ENCODE peak calls at places on chromosomes 12 and 14, in four cellular contexts. One of them, this sample, is unnamed.

GRCh38 chr12:14777271-14777670 is 26.0 kb downstream of the WBP11 start:
- DNase-seq in left ventricle myocardium inferior: no peak
- DNase-seq in fibroblast of villous mesenchyme: no peak
- DNase-seq in AG09309: no peak
- DNase-seq in this sample: no peak

GRCh38 chr12:28121433-28121832 is 68.8 kb upstream of the CCDC91 start:
- DNase-seq in fibroblast of villous mesenchyme: no peak
- DNase-seq in AG09309: no peak
- DNase-seq in left ventricle myocardium inferior: no peak
- DNase-seq in this sample: no peak

GRCh38 chr14:32013083-32013482 is 64.0 kb upstream of the ARHGAP5 start:
- DNase-seq in left ventricle myocardium inferior: no peak
- DNase-seq in fibroblast of villous mesenchyme: no peak
- DNase-seq in AG09309: no peak
- DNase-seq in this sample: no peak

GRCh38 chr14:80264698-80265097 is 53.4 kb upstream of the DIO2 start:
- DNase-seq in fibroblast of villous mesenchyme: no peak
- DNase-seq in AG09309: no peak
- DNase-seq in left ventricle myocardium inferior: no peak
- DNase-seq in this sample: no peak

GRCh38 chr14:59360923-59361794 is 104.0 kb downstream of the GPR135 start:
- DNase-seq in AG09309: peak; percentile 16
- DNase-seq in left ventricle myocardium inferior: peak; percentile 80
- DNase-seq in fibroblast of villous mesenchyme: peak; percentile 97
- DNase-seq in this sample: no peak

GRCh38 chr12:59115995-59116394 is 195.7 kb upstream of the LRIG3 start:
- DNase-seq in AG09309: no peak
- DNase-seq in left ventricle myocardium inferior: no peak
- DNase-seq in fibroblast of villous mesenchyme: no peak
- DNase-seq in this sample: no peak

GRCh38 chr12:113825705-113826104 is 140.4 kb downstream of the RBM19 start:
- DNase-seq in left ventricle myocardium inferior: no peak
- DNase-seq in fibroblast of villous mesenchyme: no peak
- DNase-seq in AG09309: no peak
- DNase-seq in this sample: no peak

GRCh38 chr14:101823511-101824120 is 62.1 kb downstream of the PPP2R5C start:
- DNase-seq in left ventricle myocardium inferior: no peak
- DNase-seq in fibroblast of villous mesenchyme: peak; percentile 58
- DNase-seq in AG09309: no peak
- DNase-seq in this sample: no peak

GRCh38 chr12:108199111-108199510 is 70.0 kb downstream of the WSCD2 start:
- DNase-seq in fibroblast of villous mesenchyme: no peak
- DNase-seq in AG09309: no peak
- DNase-seq in left ventricle myocardium inferior: no peak
- DNase-seq in this sample: no peak

GRCh38 chr12:58455146-58455545 is 465.2 kb downstream of the LRIG3 start:
- DNase-seq in left ventricle myocardium inferior: no peak
- DNase-seq in fibroblast of villous mesenchyme: peak; percentile 12
- DNase-seq in AG09309: no peak
- DNase-seq in this sample: no peak

GRCh38 chr14:55212611-55213010 is 21.2 kb upstream of the DLGAP5 start:
- DNase-seq in fibroblast of villous mesenchyme: no peak
- DNase-seq in AG09309: no peak
- DNase-seq in left ventricle myocardium inferior: no peak
- DNase-seq in this sample: no peak

GRCh38 chr12:103269962-103270361 is 225.8 kb downstream of the C12orf42 start:
- DNase-seq in AG09309: no peak
- DNase-seq in fibroblast of villous mesenchyme: no peak
- DNase-seq in left ventricle myocardium inferior: no peak
- DNase-seq in this sample: peak; percentile 8

GRCh38 chr12:59603735-59604134 is 7.9 kb downstream of the SLC16A7 start:
- DNase-seq in fibroblast of villous mesenchyme: no peak
- DNase-seq in left ventricle myocardium inferior: no peak
- DNase-seq in AG09309: no peak
- DNase-seq in this sample: no peak

GRCh38 chr14:104680056-104680805 is 9.2 kb upstream of the INF2 start:
- DNase-seq in left ventricle myocardium inferior: peak; percentile 23
- DNase-seq in AG09309: peak; percentile 34
- DNase-seq in fibroblast of villous mesenchyme: peak; percentile 81
- DNase-seq in this sample: no peak

GRCh38 chr12:50073206-50073605 is 11.9 kb upstream of the SMARCD1 start:
- DNase-seq in AG09309: no peak
- DNase-seq in left ventricle myocardium inferior: no peak
- DNase-seq in fibroblast of villous mesenchyme: no peak
- DNase-seq in this sample: no peak

GRCh38 chr14:102086346-102086971 is 385 bp downstream of the HSP90AA1 start:
- DNase-seq in left ventricle myocardium inferior: peak; percentile 31
- DNase-seq in AG09309: no peak
- DNase-seq in fibroblast of villous mesenchyme: peak; percentile 82
- DNase-seq in this sample: no peak

GRCh38 chr12:108479364-108480070 is 35.6 kb upstream of the FICD start:
- DNase-seq in AG09309: no peak
- DNase-seq in fibroblast of villous mesenchyme: no peak
- DNase-seq in left ventricle myocardium inferior: no peak
- DNase-seq in this sample: no peak

GRCh38 chr14:76926521-76927251 is 100.5 kb downstream of the LRRC74A start:
- DNase-seq in fibroblast of villous mesenchyme: peak; percentile 65
- DNase-seq in AG09309: no peak
- DNase-seq in left ventricle myocardium inferior: peak; percentile 75
- DNase-seq in this sample: no peak

This sample was measured in astrocyte of the cerebellum.